ENCODE peak calls at places on chromosomes 6 and 20, in five cellular contexts. L is stomach, N is iPS DF 6.9, O is colonic mucosa, U is PC-9. Y is an unnamed sample. For H3K4me1, the result is how much of the 10 kb centered on the place peaks cover.

GRCh38 chr6:14192186-14192788 is 74.7 kb downstream of the CD83 start:
- DNase-seq in L (no peak), N (no peak), O (no peak), U (no peak), Y (no peak)

GRCh38 chr20:58084966-58085365 is 143.5 kb downstream of the ANKRD60 start:
- DNase-seq in L (no peak), N (no peak), O (peak), U (peak), Y (no peak)

GRCh38 chr6:28311139-28311823 is 24.7 kb downstream of the ZSCAN31 start:
- DNase-seq in L (no peak), N (no peak), O (no peak), U (no peak), Y (no peak)

GRCh38 chr20:16228722-16229121 is 344.5 kb downstream of the KIF16B start:
- DNase-seq in L (no peak), N (no peak), O (no peak), U (no peak), Y (no peak)

GRCh38 chr20:16945619-16946018 is 197.5 kb downstream of the OTOR start:
- DNase-seq in L (no peak), N (no peak), O (no peak), U (no peak), Y (no peak)

GRCh38 chr6:45185403-45186251 is 142.5 kb upstream of the RUNX2 start:
- DNase-seq in L (no peak), N (no peak), O (no peak), U (no peak), Y (no peak)

GRCh38 chr6:139777202-139777970 is 402.9 kb upstream of the CITED2 start:
- DNase-seq in L (no peak), N (no peak), O (no peak), U (no peak), Y (no peak)

GRCh38 chr20:44471481-44471882 is 4.2 kb upstream of the TTPAL start:
- DNase-seq in L (no peak), N (no peak), O (no peak), U (peak), Y (no peak)

GRCh38 chr20:34637245-34638185 is 39.4 kb downstream of the PIGU start:
- DNase-seq in L (no peak), N (no peak), O (no peak), U (no peak), Y (no peak)

GRCh38 chr6:148501178-148501590 is 158.5 kb downstream of the SASH1 start:
- DNase-seq in L (no peak), N (no peak), O (peak), U (no peak), Y (peak)

GRCh38 chr6:135195045-135195444 is 13.9 kb downstream of the MYB start:
- DNase-seq in L (no peak), N (no peak), O (no peak), U (no peak), Y (no peak)

GRCh38 chr6:108897371-108897770 is 49.1 kb downstream of the ARMC2 start:
- DNase-seq in L (peak), N (no peak), O (no peak), U (no peak), Y (peak)

GRCh38 chr6:37617073-37617472 is 80.6 kb downstream of the MDGA1 start:
- DNase-seq in L (no peak), N (no peak), O (no peak), U (no peak), Y (no peak)

GRCh38 chr6:37622639-37623038 is 75.0 kb downstream of the MDGA1 start:
- DNase-seq in L (no peak), N (no peak), O (no peak), U (no peak), Y (no peak)

GRCh38 chr6:37618916-37619605 is 78.6 kb downstream of the MDGA1 start:
- DNase-seq in L (no peak), N (no peak), O (no peak), U (no peak), Y (no peak)

GRCh38 chr6:37623666-37624065 is 74.0 kb downstream of the MDGA1 start:
- DNase-seq in L (no peak), N (no peak), O (no peak), U (no peak), Y (no peak)

DNA sequence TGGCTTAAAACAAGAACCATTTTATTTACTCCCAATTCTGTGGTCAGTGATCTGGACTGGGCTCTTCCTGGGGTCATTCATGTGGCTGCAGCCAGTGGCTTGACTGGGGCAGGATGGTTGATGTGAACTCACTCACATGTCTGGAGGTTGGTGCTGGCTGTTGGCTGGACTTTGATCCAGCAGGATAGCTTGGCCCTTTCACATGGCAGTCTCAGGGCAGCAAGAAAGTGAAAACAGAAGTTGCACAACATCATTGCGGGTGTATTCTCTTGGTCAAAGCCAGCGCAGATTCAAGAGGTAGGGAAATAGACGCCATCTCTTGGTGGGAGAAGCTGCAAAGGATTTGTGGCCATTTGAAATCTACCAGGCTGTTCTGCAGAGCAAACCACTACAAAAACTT is 77.2 kb downstream of the MDGA1 start:
- DNase-seq in L (no peak), N (no peak), O (no peak), U (no peak), Y (no peak)
- H3K4me1 ChIP-seq in L (under half), N (under half), O (under half), U (under half), Y (under half)

GRCh38 chr20:25198663-25199363 is 3.3 kb downstream of the ENTPD6 start:
- DNase-seq in L (no peak), N (no peak), O (no peak), U (no peak), Y (no peak)
- H3K4me1 ChIP-seq in L (under half), N (under half), O (under half), U (under half), Y (under half)

DNA sequence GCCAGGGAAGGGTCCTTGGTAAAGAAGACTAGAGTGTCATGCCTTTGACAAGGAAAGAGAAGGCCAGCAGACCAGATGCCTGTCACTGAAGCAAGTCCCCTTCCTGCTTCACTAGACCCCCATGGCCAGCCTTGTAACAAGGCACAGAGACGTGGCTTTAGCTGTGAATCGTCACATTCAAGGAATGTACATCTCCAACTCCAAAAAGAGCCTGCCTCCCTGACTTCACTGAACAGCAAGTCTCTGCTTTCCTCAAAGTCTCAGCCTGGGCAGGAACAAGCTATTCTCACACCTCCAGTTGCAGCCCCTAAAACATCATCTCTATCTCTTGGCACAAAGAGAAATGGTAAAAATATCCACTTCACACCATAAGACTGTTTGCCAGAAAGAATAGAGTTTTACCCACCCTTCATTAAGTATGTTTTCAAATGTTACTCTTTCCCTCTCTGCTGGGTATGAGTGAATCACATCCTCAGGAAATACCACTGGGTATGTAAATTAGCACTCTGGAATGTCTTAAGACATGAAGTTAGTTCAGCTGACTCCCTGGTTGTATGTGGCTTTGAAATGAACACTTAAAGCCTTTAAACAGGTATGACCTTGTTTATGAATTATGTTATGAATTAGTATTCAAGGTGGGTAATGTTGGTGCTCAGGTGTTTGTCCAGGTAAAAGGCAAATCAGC is 46.4 kb upstream of the NT5E start:
- DNase-seq in L (no peak), N (no peak), O (no peak), U (peak), Y (peak)
- H3K4me1 ChIP-seq in L (under half), N (under half), O (under half), U (half or more), Y (half or more)

GRCh38 chr6:143695106-143696059 is 17.6 kb downstream of the PHACTR2 start:
- DNase-seq in L (no peak), N (no peak), O (no peak), U (no peak), Y (no peak)
- H3K4me1 ChIP-seq in L (half or more), N (under half), O (under half), U (under half), Y (under half)

DNA sequence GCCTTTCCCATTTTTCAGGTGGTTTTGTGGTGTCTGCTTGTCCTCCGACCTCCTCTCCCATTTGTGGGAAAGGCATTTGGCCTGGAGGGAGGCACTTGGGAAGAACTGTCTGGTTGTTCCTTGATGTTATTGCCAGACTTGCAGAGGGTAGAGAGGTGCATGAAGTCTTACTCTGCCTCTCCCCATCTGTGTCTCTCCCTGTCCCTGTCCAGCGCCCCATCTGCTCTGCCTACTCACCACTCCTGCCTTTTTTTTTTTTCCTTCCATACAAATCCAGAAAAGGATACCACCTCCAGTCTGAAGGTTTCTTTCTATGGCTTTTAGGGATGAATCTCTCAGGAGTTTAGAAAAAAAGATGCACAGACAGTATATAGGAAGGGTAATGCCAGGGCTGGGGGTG is 19.8 kb downstream of the PPARD start:
- DNase-seq in L (no peak), N (no peak), O (no peak), U (no peak), Y (no peak)
- H3K4me1 ChIP-seq in L (under half), N (under half), O (under half), U (under half), Y (under half)

Y was measured in keratinocyte.